ENCODE peak calls at places on chromosomes 13 and 19, in five cellular contexts. R is spleen; Y is CD8-positive, alpha-beta memory T cell; J is transverse colon; E is HL-60. B is an unnamed sample.

GRCh38 chr19:39031368-39032163 is 783 bp downstream of the FBXO27 start:
- DNase-seq in R (peak; percentile 86), Y (peak; percentile 67), J (peak; percentile 90), E (peak; percentile 22), B (peak; percentile 96)

GRCh38 chr19:41427647-41428480 is 690 bp upstream of the B3GNT8 start:
- DNase-seq in R (no peak), Y (peak; percentile 32), J (peak; percentile 45), E (peak; percentile 86), B (peak; percentile 71)

GRCh38 chr13:105655046-105655445 is 880.4 kb downstream of the EFNB2 start:
- DNase-seq in R (no peak), Y (no peak), J (no peak), E (no peak), B (no peak)

GRCh38 chr19:15265849-15266248 is 33.6 kb upstream of the EPHX3 start:
- DNase-seq in R (peak; percentile 83), Y (no peak), J (peak; percentile 75), E (no peak), B (peak; percentile 79)

GRCh38 chr13:33610471-33611015 is 207.4 kb upstream of the RFC3 start:
- DNase-seq in R (peak; percentile 83), Y (no peak), J (peak; percentile 13), E (no peak), B (peak; percentile 52)

GRCh38 chr19:14425696-14426138 is 6.6 kb upstream of the DDX39A start:
- DNase-seq in R (no peak), Y (no peak), J (no peak), E (no peak), B (no peak)

GRCh38 chr13:93227280-93227905 is 786 bp downstream of the GPC6 start:
- DNase-seq in R (no peak), Y (no peak), J (peak; percentile 11), E (no peak), B (peak; percentile 35)

GRCh38 chr13:110298566-110299321 is 8.2 kb downstream of the COL4A1 start:
- DNase-seq in R (peak; percentile 78), Y (no peak), J (no peak), E (no peak), B (no peak)

GRCh38 chr13:112062619-112063308 is 4.2 kb upstream of the SOX1 start:
- DNase-seq in R (peak; percentile 55), Y (no peak), J (no peak), E (no peak), B (no peak)

GRCh38 chr13:40985596-40986327 is 33.4 kb downstream of the ELF1 start:
- DNase-seq in R (no peak), Y (no peak), J (no peak), E (no peak), B (no peak)

GRCh38 chr19:57651654-57651996 is 17.1 kb upstream of the ZSCAN4 start:
- DNase-seq in R (no peak), Y (no peak), J (no peak), E (no peak), B (no peak)

GRCh38 chr19:58351558-58351878 is 1.8 kb downstream of the A1BG start:
- DNase-seq in R (no peak), Y (no peak), J (no peak), E (no peak), B (no peak)

GRCh38 chr13:51111174-51111573 is at the start of gene C13orf42:
- DNase-seq in R (no peak), Y (no peak), J (no peak), E (no peak), B (no peak)

GRCh38 chr19:46603195-46603637 is 2.1 kb downstream of the CALM3 start:
- DNase-seq in R (peak; percentile 71), Y (no peak), J (peak; percentile 77), E (no peak), B (peak; percentile 39)

GRCh38 chr13:29991343-29991742 is 140.9 kb upstream of the UBL3 start:
- DNase-seq in R (no peak), Y (no peak), J (no peak), E (no peak), B (no peak)

GRCh38 chr19:11781295-11782057 is 14.7 kb downstream of the ZNF441 start:
- DNase-seq in R (no peak), Y (no peak), J (no peak), E (no peak), B (no peak)

GRCh38 chr13:60696602-60697001 is 299.6 kb downstream of the TDRD3 start:
- DNase-seq in R (no peak), Y (no peak), J (no peak), E (no peak), B (no peak)

GRCh38 chr19:48553676-48554384 is 1.9 kb downstream of the SULT2B1 start:
- DNase-seq in R (no peak), Y (no peak), J (peak; percentile 50), E (no peak), B (peak; percentile 55)

GRCh38 chr19:53101518-53101917 is 1.7 kb downstream of the ZNF160 start:
- DNase-seq in R (no peak), Y (no peak), J (no peak), E (peak; percentile 52), B (no peak)

GRCh38 chr19:43620061-43621001 is 902 bp upstream of the ZNF428 start:
- DNase-seq in R (no peak), Y (no peak), J (no peak), E (no peak), B (peak; percentile 89)

GRCh38 chr13:106847049-106847448 is 279.1 kb upstream of the ARGLU1 start:
- DNase-seq in R (no peak), Y (no peak), J (no peak), E (no peak), B (no peak)

GRCh38 chr13:92842145-92842544 is 384.5 kb upstream of the GPC6 start:
- DNase-seq in R (no peak), Y (no peak), J (no peak), E (no peak), B (no peak)

GRCh38 chr13:47455581-47455980 is 545.5 kb downstream of the SUCLA2 start:
- DNase-seq in R (no peak), Y (no peak), J (no peak), E (no peak), B (peak; percentile 45)

GRCh38 chr13:30866692-30867669 is 39.1 kb upstream of the MEDAG start:
- DNase-seq in R (no peak), Y (no peak), J (no peak), E (no peak), B (no peak)

GRCh38 chr13:111291908-111292307 is 28.5 kb upstream of the TEX29 start:
- DNase-seq in R (no peak), Y (no peak), J (no peak), E (no peak), B (no peak)

GRCh38 chr13:106096661-106097092 is 438.8 kb downstream of the EFNB2 start:
- DNase-seq in R (no peak), Y (no peak), J (no peak), E (no peak), B (no peak)

GRCh38 chr13:30341815-30342570 is 34.6 kb upstream of the KATNAL1 start:
- DNase-seq in R (no peak), Y (no peak), J (peak; percentile 76), E (no peak), B (peak; percentile 83)

GRCh38 chr13:98535501-98536357 is 41.2 kb downstream of the STK24 start:
- DNase-seq in R (no peak), Y (no peak), J (no peak), E (no peak), B (no peak)

GRCh38 chr19:21474671-21475181 is 30.7 kb upstream of the ZNF429 start:
- DNase-seq in R (peak; percentile 84), Y (peak; percentile 21), J (peak; percentile 50), E (peak; percentile 7), B (peak; percentile 81)

GRCh38 chr13:51804295-51805172 is 571 bp upstream of the DHRS12 start:
- DNase-seq in R (peak; percentile 83), Y (no peak), J (peak; percentile 53), E (no peak), B (no peak)

GRCh38 chr13:92390217-92390616 is 836.4 kb upstream of the GPC6 start:
- DNase-seq in R (no peak), Y (no peak), J (no peak), E (no peak), B (no peak)

GRCh38 chr19:32687681-32688080 is 3.9 kb upstream of the NUDT19 start:
- DNase-seq in R (no peak), Y (no peak), J (no peak), E (no peak), B (no peak)

GRCh38 chr19:1019980-1020867 is 699 bp downstream of the TMEM259 start:
- DNase-seq in R (peak; percentile 91), Y (no peak), J (no peak), E (peak; percentile 42), B (peak; percentile 75)

DNA sequence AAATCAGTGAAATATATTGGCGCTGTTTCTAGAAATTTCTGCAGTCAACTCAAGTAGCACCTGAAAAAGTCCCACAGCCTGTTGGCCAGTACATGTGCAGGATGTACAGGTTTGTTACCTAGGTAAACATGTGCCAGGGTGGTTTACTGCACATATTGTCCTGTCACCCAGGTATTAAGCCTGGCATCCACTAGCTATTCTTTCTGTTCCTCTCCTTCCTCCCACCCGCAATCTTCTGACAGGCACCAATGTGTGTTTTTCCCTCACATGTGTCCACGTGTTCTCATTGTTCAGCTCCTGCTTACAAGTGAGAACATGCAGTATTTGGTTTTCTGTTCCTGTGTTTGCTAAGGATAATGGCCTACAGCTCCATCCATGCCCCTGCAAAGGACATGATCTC is 13.1 kb upstream of the SCEL start:
- DNase-seq in R (no peak), Y (no peak), J (no peak), E (no peak), B (no peak)
- H3K27ac ChIP-seq in R (no peak overlapping the region), Y (no peak overlapping the region), J (no peak overlapping the region), E (no peak overlapping the region), B (peak overlapping the region; percentile 70)

GRCh38 chr19:36225219-36225892 is 10.4 kb downstream of the ZNF146 start:
- DNase-seq in R (no peak), Y (no peak), J (no peak), E (no peak), B (no peak)
- H3K27ac ChIP-seq in R (no peak overlapping the region), Y (peak overlapping the region; percentile 12), J (no peak overlapping the region), E (no peak overlapping the region), B (no peak overlapping the region)

DNA sequence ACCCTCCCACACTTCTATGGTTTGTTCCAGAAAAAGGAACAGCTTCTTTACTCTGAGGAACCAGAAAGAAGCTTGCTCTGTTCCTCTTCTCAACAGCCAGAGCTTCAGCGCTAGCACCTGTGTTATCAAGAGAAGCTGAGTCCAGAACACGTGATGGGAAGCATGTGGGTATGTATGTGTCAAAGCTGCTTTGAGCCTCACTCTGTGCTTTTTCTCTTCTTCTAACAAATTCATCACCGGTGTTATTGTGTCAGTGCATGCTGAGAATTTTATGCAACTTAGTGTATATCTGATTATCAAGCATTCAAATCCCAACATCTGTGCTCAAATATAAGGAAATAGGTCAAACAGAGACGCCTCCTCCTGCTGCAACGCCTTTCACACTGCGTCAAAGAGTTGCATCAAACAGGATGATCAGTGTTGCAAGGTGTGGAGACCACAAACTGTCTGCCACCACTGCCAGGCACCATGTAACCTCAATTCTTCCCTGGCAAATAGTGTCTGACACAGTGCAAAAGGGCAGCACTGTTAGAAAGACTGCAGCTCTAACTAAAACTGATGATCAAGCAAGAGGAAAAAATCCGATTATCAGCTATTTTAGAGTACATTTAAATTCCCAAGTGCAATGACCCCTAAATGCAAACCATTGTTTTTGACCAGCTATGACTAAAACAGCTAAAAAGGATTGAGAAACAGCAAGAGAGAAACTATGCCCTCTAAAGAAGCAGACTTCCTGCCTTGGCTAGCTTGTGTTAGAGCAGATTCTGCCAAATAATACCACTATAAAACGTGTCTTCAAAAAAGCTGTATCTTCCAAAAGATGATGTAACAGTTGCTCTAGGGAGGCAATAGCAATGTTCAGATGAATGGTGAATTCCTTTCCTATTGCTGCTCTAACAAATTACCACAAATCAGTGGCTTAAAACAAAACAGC is 84.1 kb downstream of the LRRC63 start:
- DNase-seq in R (no peak), Y (peak; percentile 89), J (peak; percentile 34), E (peak; percentile 98), B (peak; percentile 62)
- H3K27ac ChIP-seq in R (peak overlapping the region; percentile 84), Y (peak overlapping the region; percentile 43), J (peak overlapping the region; percentile 35), E (peak overlapping the region; percentile 96), B (peak overlapping the region; percentile 70)

GRCh38 chr13:32443111-32443510 is 15.2 kb upstream of the N4BP2L1 start:
- DNase-seq in R (no peak), Y (peak; percentile 47), J (peak; percentile 35), E (peak; percentile 60), B (no peak)
- H3K27ac ChIP-seq in R (no peak overlapping the region), Y (no peak overlapping the region), J (no peak overlapping the region), E (no peak overlapping the region), B (no peak overlapping the region)